ENCODE peak calls at places on chromosomes 4 and X, in four cellular contexts. One of them, this sample, is unnamed.

GRCh38 chrX:141838016-141838415 is at the start of gene MAGEC3:
- DNase-seq in CD4-positive, alpha-beta T cell: no peak
- DNase-seq in esophagus squamous epithelium: no peak
- DNase-seq in left lung: no peak
- DNase-seq in this sample: no peak

GRCh38 chr4:188254211-188254610 is 115.0 kb downstream of the TRIML1 start:
- DNase-seq in left lung: no peak
- DNase-seq in CD4-positive, alpha-beta T cell: no peak
- DNase-seq in esophagus squamous epithelium: no peak
- DNase-seq in this sample: no peak

GRCh38 chr4:36427696-36428095 is 146.3 kb downstream of the DTHD1 start:
- DNase-seq in CD4-positive, alpha-beta T cell: no peak
- DNase-seq in esophagus squamous epithelium: no peak
- DNase-seq in left lung: no peak
- DNase-seq in this sample: no peak

GRCh38 chr4:10762541-10762940 is 78.0 kb upstream of the CLNK start:
- DNase-seq in left lung: no peak
- DNase-seq in CD4-positive, alpha-beta T cell: no peak
- DNase-seq in esophagus squamous epithelium: no peak
- DNase-seq in this sample: no peak

GRCh38 chr4:11765849-11766453 is 337.3 kb upstream of the HS3ST1 start:
- DNase-seq in CD4-positive, alpha-beta T cell: no peak
- DNase-seq in esophagus squamous epithelium: no peak
- DNase-seq in left lung: no peak
- DNase-seq in this sample: no peak

GRCh38 chr4:26272654-26273307 is 48.0 kb upstream of the RBPJ start:
- DNase-seq in CD4-positive, alpha-beta T cell: no peak
- DNase-seq in left lung: no peak
- DNase-seq in esophagus squamous epithelium: no peak
- DNase-seq in this sample: no peak

GRCh38 chr4:121217385-121217784 is 53.3 kb upstream of the TNIP3 start:
- DNase-seq in CD4-positive, alpha-beta T cell: no peak
- DNase-seq in left lung: no peak
- DNase-seq in esophagus squamous epithelium: no peak
- DNase-seq in this sample: no peak

GRCh38 chr4:47577779-47578553 is 92.9 kb downstream of the ATP10D start:
- DNase-seq in left lung: no peak
- DNase-seq in esophagus squamous epithelium: no peak
- DNase-seq in CD4-positive, alpha-beta T cell: no peak
- DNase-seq in this sample: no peak

GRCh38 chrX:112642349-112642748 is 37.4 kb downstream of the LHFPL1 start:
- DNase-seq in esophagus squamous epithelium: no peak
- DNase-seq in left lung: no peak
- DNase-seq in CD4-positive, alpha-beta T cell: no peak
- DNase-seq in this sample: no peak

GRCh38 chr4:134952775-134953174 is 751.2 kb upstream of the PABPC4L start:
- DNase-seq in esophagus squamous epithelium: no peak
- DNase-seq in left lung: no peak
- DNase-seq in CD4-positive, alpha-beta T cell: no peak
- DNase-seq in this sample: no peak

GRCh38 chr4:168621806-168622589 is 125.1 kb downstream of the PALLD start:
- DNase-seq in CD4-positive, alpha-beta T cell: no peak
- DNase-seq in esophagus squamous epithelium: no peak
- DNase-seq in left lung: no peak
- DNase-seq in this sample: no peak

GRCh38 chr4:25767877-25768475 is 94.8 kb downstream of the SEL1L3 start:
- DNase-seq in left lung: peak
- DNase-seq in CD4-positive, alpha-beta T cell: no peak
- DNase-seq in esophagus squamous epithelium: no peak
- DNase-seq in this sample: no peak

GRCh38 chrX:27597506-27597905 is 7.4 kb downstream of the DCAF8L2 start:
- DNase-seq in left lung: no peak
- DNase-seq in esophagus squamous epithelium: no peak
- DNase-seq in CD4-positive, alpha-beta T cell: no peak
- DNase-seq in this sample: no peak

GRCh38 chr4:52051615-52052474 is 741 bp downstream of the SPATA18 start:
- DNase-seq in esophagus squamous epithelium: no peak
- DNase-seq in CD4-positive, alpha-beta T cell: no peak
- DNase-seq in left lung: peak
- DNase-seq in this sample: no peak

GRCh38 chr4:57094482-57095223 is 15.5 kb downstream of the IGFBP7 start:
- DNase-seq in CD4-positive, alpha-beta T cell: no peak
- DNase-seq in esophagus squamous epithelium: no peak
- DNase-seq in left lung: no peak
- DNase-seq in this sample: no peak

GRCh38 chr4:37219251-37219650 is 25.3 kb upstream of the NWD2 start:
- DNase-seq in CD4-positive, alpha-beta T cell: no peak
- DNase-seq in left lung: no peak
- DNase-seq in esophagus squamous epithelium: no peak
- DNase-seq in this sample: no peak

GRCh38 chr4:107631568-107631967 is 88.5 kb downstream of the PAPSS1 start:
- DNase-seq in left lung: no peak
- DNase-seq in CD4-positive, alpha-beta T cell: no peak
- DNase-seq in esophagus squamous epithelium: no peak
- DNase-seq in this sample: no peak

GRCh38 chrX:40008841-40009461 is 88.8 kb downstream of the BCOR start:
- DNase-seq in CD4-positive, alpha-beta T cell: no peak
- DNase-seq in esophagus squamous epithelium: no peak
- DNase-seq in left lung: peak
- DNase-seq in this sample: no peak

GRCh38 chr4:40721730-40722171 is 28.0 kb upstream of the NSUN7 start:
- DNase-seq in CD4-positive, alpha-beta T cell: no peak
- DNase-seq in esophagus squamous epithelium: no peak
- DNase-seq in left lung: no peak
- DNase-seq in this sample: no peak

GRCh38 chr4:177596035-177596434 is 153.8 kb upstream of the AGA start:
- DNase-seq in CD4-positive, alpha-beta T cell: no peak
- DNase-seq in left lung: no peak
- DNase-seq in esophagus squamous epithelium: no peak
- DNase-seq in this sample: no peak

GRCh38 chr4:19304028-19304427 is 947.7 kb upstream of the SLIT2 start:
- DNase-seq in CD4-positive, alpha-beta T cell: no peak
- DNase-seq in esophagus squamous epithelium: no peak
- DNase-seq in left lung: no peak
- DNase-seq in this sample: no peak

GRCh38 chr4:146437778-146438177 is 84.0 kb downstream of the SLC10A7 start:
- DNase-seq in CD4-positive, alpha-beta T cell: no peak
- DNase-seq in left lung: no peak
- DNase-seq in esophagus squamous epithelium: no peak
- DNase-seq in this sample: no peak

GRCh38 chrX:154374361-154375155 is at the start of gene FLNA:
- DNase-seq in left lung: no peak
- DNase-seq in CD4-positive, alpha-beta T cell: no peak
- DNase-seq in esophagus squamous epithelium: no peak
- DNase-seq in this sample: peak

GRCh38 chrX:150429577-150429976 is 66.5 kb downstream of the MAMLD1 start:
- DNase-seq in left lung: no peak
- DNase-seq in esophagus squamous epithelium: no peak
- DNase-seq in CD4-positive, alpha-beta T cell: no peak
- DNase-seq in this sample: no peak

GRCh38 chr4:33162122-33162521 is 2442.0 kb downstream of the PCDH7 start:
- DNase-seq in esophagus squamous epithelium: no peak
- DNase-seq in left lung: no peak
- DNase-seq in CD4-positive, alpha-beta T cell: no peak
- DNase-seq in this sample: no peak

GRCh38 chrX:87626996-87627395 is 109.4 kb downstream of the KLHL4 start:
- DNase-seq in esophagus squamous epithelium: no peak
- DNase-seq in left lung: no peak
- DNase-seq in CD4-positive, alpha-beta T cell: no peak
- DNase-seq in this sample: no peak

GRCh38 chrX:152588206-152588605 is 49.5 kb upstream of the GABRQ start:
- DNase-seq in left lung: no peak
- DNase-seq in esophagus squamous epithelium: no peak
- DNase-seq in CD4-positive, alpha-beta T cell: no peak
- DNase-seq in this sample: no peak

GRCh38 chr4:1596393-1596792 is 87.7 kb downstream of the FAM53A start:
- DNase-seq in esophagus squamous epithelium: no peak
- DNase-seq in left lung: no peak
- DNase-seq in CD4-positive, alpha-beta T cell: no peak
- DNase-seq in this sample: no peak

GRCh38 chr4:172147702-172148101 is 334.5 kb downstream of the GALNTL6 start:
- DNase-seq in esophagus squamous epithelium: no peak
- DNase-seq in CD4-positive, alpha-beta T cell: no peak
- DNase-seq in left lung: no peak
- DNase-seq in this sample: no peak

GRCh38 chrX:20522420-20522819 is 255.7 kb upstream of the RPS6KA3 start:
- DNase-seq in left lung: no peak
- DNase-seq in esophagus squamous epithelium: no peak
- DNase-seq in CD4-positive, alpha-beta T cell: no peak
- DNase-seq in this sample: no peak

GRCh38 chr4:125316391-125316780 is 1.6 kb downstream of the FAT4 start:
- DNase-seq in CD4-positive, alpha-beta T cell: no peak
- DNase-seq in left lung: peak
- DNase-seq in esophagus squamous epithelium: no peak
- DNase-seq in this sample: peak

GRCh38 chr4:125316781-125317525 is 2.2 kb downstream of the FAT4 start:
- DNase-seq in CD4-positive, alpha-beta T cell: no peak
- DNase-seq in left lung: peak
- DNase-seq in esophagus squamous epithelium: no peak
- DNase-seq in this sample: peak

GRCh38 chr4:125315571-125316390 is 1.0 kb downstream of the FAT4 start:
- DNase-seq in left lung: peak
- DNase-seq in CD4-positive, alpha-beta T cell: no peak
- DNase-seq in esophagus squamous epithelium: no peak
- DNase-seq in this sample: peak

GRCh38 chr4:125319311-125319710 is 4.6 kb downstream of the FAT4 start:
- DNase-seq in CD4-positive, alpha-beta T cell: no peak
- DNase-seq in esophagus squamous epithelium: no peak
- DNase-seq in left lung: no peak
- DNase-seq in this sample: no peak

GRCh38 chr4:125317526-125317880 is 2.7 kb downstream of the FAT4 start:
- DNase-seq in CD4-positive, alpha-beta T cell: no peak
- DNase-seq in left lung: peak
- DNase-seq in esophagus squamous epithelium: no peak
- DNase-seq in this sample: peak
- TF ChIP-seq CTCF in CD4-positive, alpha-beta T cell: no peak
- TF ChIP-seq CTCF in left lung: peak
- TF ChIP-seq CTCF in esophagus squamous epithelium: peak
- TF ChIP-seq CTCF in this sample: peak

DNA sequence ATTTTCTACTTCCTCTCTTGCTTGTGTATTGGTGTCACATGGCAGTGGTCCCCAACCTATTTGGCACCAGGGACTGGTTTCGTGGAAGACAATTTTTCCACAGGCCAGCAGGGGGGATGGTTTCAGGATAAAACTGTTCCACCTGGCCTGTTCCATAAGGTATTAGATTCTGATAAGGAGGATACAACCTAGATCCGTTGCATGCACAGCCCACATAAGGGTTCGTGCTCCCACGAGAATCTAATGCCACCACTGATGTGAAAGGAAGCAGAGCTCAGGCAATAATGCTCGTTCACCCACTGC is 38.3 kb downstream of the SEC31A start:
- DNase-seq in left lung: no peak
- DNase-seq in CD4-positive, alpha-beta T cell: no peak
- DNase-seq in esophagus squamous epithelium: no peak
- DNase-seq in this sample: no peak
- TF ChIP-seq CTCF in left lung: no peak
- TF ChIP-seq CTCF in CD4-positive, alpha-beta T cell: no peak
- TF ChIP-seq CTCF in esophagus squamous epithelium: no peak
- TF ChIP-seq CTCF in this sample: no peak

DNA sequence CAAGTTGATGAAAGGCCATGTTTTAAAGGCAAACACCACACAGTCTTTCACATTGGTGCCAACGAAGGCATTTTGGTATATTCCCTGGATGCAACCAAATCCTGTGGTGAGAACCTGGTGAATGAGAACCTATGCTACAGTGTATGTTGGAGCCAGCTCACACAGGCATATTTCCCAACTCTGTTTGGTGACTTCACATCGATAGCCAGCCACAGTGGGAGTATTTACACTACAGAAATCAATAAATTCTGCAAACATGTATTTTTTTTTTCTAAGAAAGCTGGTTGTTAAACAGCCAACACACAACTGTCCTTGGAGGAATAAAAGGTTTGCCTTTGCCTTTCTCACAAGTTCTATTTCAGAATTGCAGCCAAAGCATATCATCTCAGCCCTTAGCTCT is 691.0 kb downstream of the GRID2 start:
- DNase-seq in esophagus squamous epithelium: no peak
- DNase-seq in left lung: no peak
- DNase-seq in CD4-positive, alpha-beta T cell: no peak
- DNase-seq in this sample: no peak
- TF ChIP-seq CTCF in esophagus squamous epithelium: no peak
- TF ChIP-seq CTCF in left lung: no peak
- TF ChIP-seq CTCF in CD4-positive, alpha-beta T cell: no peak
- TF ChIP-seq CTCF in this sample: no peak

DNA sequence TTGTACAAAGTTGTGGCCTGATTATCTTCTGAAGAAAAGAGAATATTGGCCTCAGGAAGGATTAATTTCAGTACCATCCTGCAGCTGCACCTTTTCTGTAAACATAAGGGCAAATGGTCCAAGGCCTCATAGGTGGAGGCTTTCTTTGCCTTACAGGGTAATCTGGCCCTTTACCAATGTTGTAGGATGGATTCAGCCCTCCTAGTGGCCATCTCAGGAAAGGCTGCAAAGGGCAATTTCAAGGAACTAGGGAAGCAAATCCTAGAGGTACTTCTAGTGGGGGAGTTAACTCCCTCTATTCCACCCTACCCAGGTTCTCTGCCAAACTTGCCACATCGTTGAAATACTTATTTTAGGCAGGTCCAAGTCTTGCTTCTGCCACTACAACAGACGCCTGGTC is 57.6 kb downstream of the UGT2B11 start:
- DNase-seq in left lung: no peak
- DNase-seq in esophagus squamous epithelium: no peak
- DNase-seq in CD4-positive, alpha-beta T cell: no peak
- DNase-seq in this sample: no peak
- TF ChIP-seq CTCF in left lung: no peak
- TF ChIP-seq CTCF in esophagus squamous epithelium: no peak
- TF ChIP-seq CTCF in CD4-positive, alpha-beta T cell: no peak
- TF ChIP-seq CTCF in this sample: no peak

GRCh38 chrX:44094821-44095530 is 121.8 kb upstream of the NDP start:
- DNase-seq in esophagus squamous epithelium: no peak
- DNase-seq in CD4-positive, alpha-beta T cell: no peak
- DNase-seq in left lung: no peak
- DNase-seq in this sample: no peak
- TF ChIP-seq CTCF in esophagus squamous epithelium: no peak
- TF ChIP-seq CTCF in CD4-positive, alpha-beta T cell: no peak
- TF ChIP-seq CTCF in left lung: no peak
- TF ChIP-seq CTCF in this sample: no peak